ENCODE peak calls at places on chromosomes 3 and 15, in five cellular contexts. M is CD8-positive, alpha-beta T cell; B is fibroblast of lung; D is AG04450; G is endothelial cell of umbilical vein. Z is an unnamed sample.
A peak's percentile ranks its signal among the peaks of the same experiment; 100 is the strongest.

GRCh38 chr3:140568842-140569520 is 108.9 kb upstream of the TRIM42 start:
- DNase-seq in G (no peak), B (no peak), M (no peak), D (no peak), Z (no peak)

GRCh38 chr3:94069242-94069813 is 6.5 kb downstream of the NSUN3 start:
- DNase-seq in B (peak; percentile 57), D (no peak), M (no peak), G (peak; percentile 32), Z (no peak)

GRCh38 chr3:73727854-73728253 is 103.1 kb upstream of the PDZRN3 start:
- DNase-seq in G (no peak), M (no peak), D (no peak), B (no peak), Z (no peak)

GRCh38 chr3:150090877-150091276 is 120.2 kb upstream of the PFN2 start:
- DNase-seq in M (no peak), D (no peak), G (no peak), B (no peak), Z (no peak)

GRCh38 chr15:46260937-46261336 is 626.1 kb downstream of the SQOR start:
- DNase-seq in B (no peak), M (no peak), D (no peak), G (peak; percentile 6), Z (no peak)

GRCh38 chr3:60107275-60107674 is 1057.5 kb upstream of the CFAP20DC start:
- DNase-seq in B (no peak), D (no peak), M (no peak), G (no peak), Z (no peak)

GRCh38 chr3:117609330-117609729 is 899.8 kb downstream of the TUSC7 start:
- DNase-seq in D (no peak), G (no peak), M (no peak), B (no peak), Z (no peak)

GRCh38 chr15:90645873-90646605 is 71.1 kb upstream of the BLM start:
- DNase-seq in M (no peak), D (no peak), B (no peak), G (no peak), Z (no peak)

GRCh38 chr3:146172586-146172985 is 11.6 kb upstream of the PLOD2 start:
- DNase-seq in M (no peak), B (no peak), G (no peak), D (no peak), Z (no peak)

GRCh38 chr3:135249186-135249585 is 454.1 kb downstream of the EPHB1 start:
- DNase-seq in G (no peak), D (no peak), M (no peak), B (no peak), Z (no peak)

GRCh38 chr3:112675943-112676530 is 35.1 kb upstream of the CCDC80 start:
- DNase-seq in M (no peak), B (no peak), G (no peak), D (no peak), Z (no peak)

GRCh38 chr3:158494657-158495056 is 76.3 kb upstream of the MLF1 start:
- DNase-seq in G (no peak), M (no peak), B (no peak), D (no peak), Z (no peak)

GRCh38 chr3:128714887-128715496 is 11.0 kb upstream of the RAB7A start:
- DNase-seq in M (peak; percentile 24), G (no peak), B (no peak), D (no peak), Z (no peak)

GRCh38 chr3:184134746-184135148 is 411 bp upstream of the EIF2B5 start:
- DNase-seq in M (no peak), B (peak; percentile 11), D (no peak), G (no peak), Z (no peak)

GRCh38 chr15:73630030-73630429 is 3.2 kb downstream of the NPTN start:
- DNase-seq in B (no peak), D (no peak), G (no peak), M (no peak), Z (no peak)

GRCh38 chr15:70436428-70436827 is 326.9 kb downstream of the UACA start:
- DNase-seq in G (no peak), D (no peak), B (no peak), M (no peak), Z (no peak)

GRCh38 chr3:23668430-23668904 is 137.3 kb upstream of the UBE2E1 start:
- DNase-seq in B (peak; percentile 87), M (no peak), D (peak; percentile 60), G (peak; percentile 73), Z (peak; percentile 65)

GRCh38 chr15:90571063-90571541 is 41.4 kb downstream of the CRTC3 start:
- DNase-seq in D (no peak), G (no peak), M (no peak), B (no peak), Z (peak; percentile 29)

GRCh38 chr3:66413151-66413751 is 87.6 kb downstream of the LRIG1 start:
- DNase-seq in B (peak; percentile 90), D (peak; percentile 87), M (no peak), G (no peak), Z (peak; percentile 82)

GRCh38 chr3:107284570-107284969 is 92.7 kb upstream of the CCDC54 start:
- DNase-seq in M (no peak), D (no peak), B (peak; percentile 80), G (no peak), Z (no peak)

GRCh38 chr3:172354931-172355499 is 93.2 kb downstream of the GHSR start:
- DNase-seq in B (no peak), G (no peak), M (no peak), D (no peak), Z (no peak)

GRCh38 chr3:13837751-13838150 is 42.1 kb downstream of the WNT7A start:
- DNase-seq in G (no peak), M (no peak), D (no peak), B (no peak), Z (no peak)

GRCh38 chr3:187804120-187805106 is 59.1 kb upstream of the BCL6 start:
- DNase-seq in D (no peak), G (no peak), B (no peak), M (no peak), Z (no peak)

GRCh38 chr3:98793971-98794370 is 30.8 kb downstream of the ST3GAL6 start:
- DNase-seq in G (no peak), M (no peak), B (no peak), D (no peak), Z (no peak)

GRCh38 chr3:115855911-115856310 is 232.6 kb downstream of the GAP43 start:
- DNase-seq in M (no peak), G (no peak), D (peak; percentile 45), B (peak; percentile 60), Z (no peak)

GRCh38 chr15:42207674-42208579 is at the start of gene VPS39:
- DNase-seq in M (peak; percentile 87), G (peak; percentile 92), D (peak; percentile 47), B (peak; percentile 85), Z (peak; percentile 90)

DNA sequence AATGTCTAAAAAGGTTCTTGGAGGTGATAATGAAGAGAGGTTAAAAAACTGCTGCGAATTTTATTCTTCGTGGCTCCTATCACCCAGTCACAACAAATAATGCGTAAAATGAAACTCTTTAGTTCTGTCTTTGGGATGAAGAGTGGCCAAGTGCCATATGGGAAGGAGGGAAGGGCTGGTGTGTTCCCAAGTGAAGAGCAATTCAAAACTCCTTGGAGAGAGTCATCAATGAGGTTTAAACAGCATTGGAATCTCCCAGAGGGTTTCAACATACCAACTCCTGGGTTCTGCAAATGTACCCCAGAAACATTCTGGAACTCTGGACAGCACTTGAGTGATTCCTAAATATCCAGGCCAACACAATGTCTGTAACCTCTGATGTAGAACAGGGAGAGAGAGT is 45.3 kb downstream of the SLCO3A1 start:
- DNase-seq in D (no peak), G (no peak), B (no peak), M (no peak), Z (no peak)
- H3K27ac ChIP-seq in D (no peak overlapping the region), G (no peak overlapping the region), B (no peak overlapping the region), M (no peak overlapping the region), Z (no peak overlapping the region)

DNA sequence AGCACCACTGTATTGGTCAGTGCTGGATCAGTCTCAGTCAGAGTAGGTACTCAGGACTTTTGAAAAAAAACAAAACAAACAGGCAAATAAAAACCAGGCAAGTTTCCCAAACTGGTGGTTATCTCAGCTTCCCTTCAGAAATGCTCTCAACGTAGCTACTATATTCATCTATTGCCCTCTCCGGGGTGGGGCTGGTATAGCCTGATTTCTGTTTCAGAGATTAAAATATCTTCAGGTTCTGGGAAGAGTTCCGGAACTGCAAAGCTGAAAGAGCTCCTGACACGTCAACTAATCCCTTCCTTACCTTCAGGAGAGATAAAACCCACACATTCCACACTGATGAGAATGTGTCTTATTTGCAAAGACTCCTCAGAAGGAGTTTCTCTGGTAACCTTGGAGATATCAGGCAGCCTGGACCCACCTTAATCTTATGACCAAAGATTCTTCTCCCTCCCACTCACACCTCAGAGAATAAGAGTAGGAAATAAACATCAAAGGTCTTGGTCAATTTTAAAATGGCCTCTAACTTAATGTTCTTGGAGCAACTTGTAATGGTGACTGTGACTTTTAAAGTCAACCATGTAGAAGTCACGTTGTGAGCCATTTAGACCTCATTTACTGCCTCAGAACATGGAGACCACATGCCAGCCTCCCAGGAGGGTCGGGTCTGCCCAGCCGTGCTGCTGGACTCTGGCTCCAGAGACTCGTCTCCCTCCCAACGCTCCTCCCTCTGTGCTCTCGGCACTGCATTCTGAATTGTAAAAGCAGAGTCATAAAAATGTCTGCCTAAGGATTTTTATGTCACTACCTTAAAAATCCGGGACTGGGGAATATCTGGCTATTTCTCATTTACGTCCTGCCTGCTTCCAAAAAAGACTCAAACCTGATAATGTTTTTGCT is 53.8 kb downstream of the CDCP1 start:
- DNase-seq in M (no peak), G (no peak), D (no peak), B (no peak), Z (peak; percentile 68)
- TF ChIP-seq CTCF in M (no peak), G (no peak), D (no peak), B (no peak), Z (no peak)

GRCh38 chr3:120558784-120559227 is 37.3 kb upstream of the NDUFB4 start:
- DNase-seq in D (peak; percentile 76), B (peak; percentile 88), M (peak; percentile 89), G (peak; percentile 87), Z (peak; percentile 91)

GRCh38 chr3:120559228-120560061 is 36.7 kb upstream of the NDUFB4 start:
- DNase-seq in G (peak; percentile 73), M (no peak), B (peak; percentile 36), D (peak; percentile 26), Z (peak; percentile 68)

GRCh38 chr3:120561251-120562045 is 34.7 kb upstream of the NDUFB4 start:
- DNase-seq in G (peak; percentile 77), M (peak; percentile 76), D (peak; percentile 46), B (peak; percentile 77), Z (peak; percentile 74)

GRCh38 chr3:120563356-120564022 is 32.6 kb upstream of the NDUFB4 start:
- DNase-seq in D (no peak), B (no peak), M (no peak), G (no peak), Z (no peak)

GRCh38 chr3:120560304-120561250 is 35.6 kb upstream of the NDUFB4 start:
- DNase-seq in B (no peak), M (no peak), D (no peak), G (no peak), Z (no peak)
- H3K4me3 ChIP-seq in B (no peak overlapping the region), M (no peak overlapping the region), D (no peak overlapping the region), G (no peak overlapping the region), Z (no peak overlapping the region)

GRCh38 chr15:74997161-74997942 is 2.0 kb downstream of the SCAMP5 start:
- DNase-seq in G (peak; percentile 35), M (no peak), D (no peak), B (no peak), Z (no peak)

GRCh38 chr15:74994685-74995084 is 678 bp upstream of the SCAMP5 start:
- DNase-seq in B (no peak), G (no peak), M (no peak), D (no peak), Z (no peak)

GRCh38 chr15:74994236-74994635 is 1.1 kb upstream of the SCAMP5 start:
- DNase-seq in M (no peak), D (no peak), G (no peak), B (no peak), Z (no peak)

GRCh38 chr15:74995182-74995778 is at the start of gene SCAMP5:
- DNase-seq in D (peak; percentile 78), M (peak; percentile 88), B (peak; percentile 92), G (peak; percentile 79), Z (peak; percentile 89)

GRCh38 chr15:74995779-74996765 is 709 bp downstream of the SCAMP5 start:
- DNase-seq in B (no peak), D (no peak), G (no peak), M (no peak), Z (no peak)
- H3K27ac ChIP-seq in B (no peak overlapping the region), D (no peak overlapping the region), G (no peak overlapping the region), M (no peak overlapping the region), Z (no peak overlapping the region)